ENCODE peak calls at places on chromosomes 13 and 19, in six cellular contexts. One of them, this sample, is unnamed. For H3K9me3, the result is how much of the 10 kb centered on the place peaks cover.

GRCh38 chr19:51473009-51473707 is 5.2 kb upstream of the CEACAM18 start:
- DNase-seq in body of pancreas: peak
- DNase-seq in tibial artery: peak
- DNase-seq in uterus: peak
- DNase-seq in fibroblast of lung: peak
- DNase-seq in right lobe of liver: peak
- DNase-seq in this sample: peak

GRCh38 chr13:105915451-105915850 is 620.0 kb downstream of the EFNB2 start:
- DNase-seq in body of pancreas: no peak
- DNase-seq in tibial artery: no peak
- DNase-seq in uterus: no peak
- DNase-seq in fibroblast of lung: no peak
- DNase-seq in right lobe of liver: no peak
- DNase-seq in this sample: no peak

GRCh38 chr19:10863107-10863700 is 8.1 kb upstream of the CARM1 start:
- DNase-seq in body of pancreas: peak
- DNase-seq in tibial artery: peak
- DNase-seq in uterus: peak
- DNase-seq in fibroblast of lung: no peak
- DNase-seq in right lobe of liver: no peak
- DNase-seq in this sample: no peak

GRCh38 chr13:114070098-114070799 is 62.2 kb downstream of the RASA3 start:
- DNase-seq in body of pancreas: no peak
- DNase-seq in tibial artery: peak
- DNase-seq in uterus: peak
- DNase-seq in fibroblast of lung: no peak
- DNase-seq in right lobe of liver: no peak
- DNase-seq in this sample: no peak

GRCh38 chr13:100544866-100545683 is 43.5 kb downstream of the GGACT start:
- DNase-seq in body of pancreas: peak
- DNase-seq in tibial artery: peak
- DNase-seq in uterus: no peak
- DNase-seq in fibroblast of lung: no peak
- DNase-seq in right lobe of liver: peak
- DNase-seq in this sample: no peak

GRCh38 chr13:46278474-46278873 is 66.7 kb downstream of the LRRC63 start:
- DNase-seq in body of pancreas: no peak
- DNase-seq in tibial artery: no peak
- DNase-seq in uterus: no peak
- DNase-seq in fibroblast of lung: no peak
- DNase-seq in right lobe of liver: no peak
- DNase-seq in this sample: no peak

GRCh38 chr13:81916471-81916870 is 1575.5 kb upstream of the SPRY2 start:
- DNase-seq in body of pancreas: no peak
- DNase-seq in tibial artery: no peak
- DNase-seq in uterus: no peak
- DNase-seq in fibroblast of lung: no peak
- DNase-seq in right lobe of liver: no peak
- DNase-seq in this sample: no peak

GRCh38 chr19:40592170-40592569 is 9.0 kb upstream of the LTBP4 start:
- DNase-seq in body of pancreas: no peak
- DNase-seq in tibial artery: no peak
- DNase-seq in uterus: no peak
- DNase-seq in fibroblast of lung: peak
- DNase-seq in right lobe of liver: no peak
- DNase-seq in this sample: no peak

GRCh38 chr13:63840551-63841421 is 2425.1 kb upstream of the PCDH20 start:
- DNase-seq in body of pancreas: no peak
- DNase-seq in tibial artery: peak
- DNase-seq in uterus: no peak
- DNase-seq in fibroblast of lung: no peak
- DNase-seq in right lobe of liver: no peak
- DNase-seq in this sample: no peak

DNA sequence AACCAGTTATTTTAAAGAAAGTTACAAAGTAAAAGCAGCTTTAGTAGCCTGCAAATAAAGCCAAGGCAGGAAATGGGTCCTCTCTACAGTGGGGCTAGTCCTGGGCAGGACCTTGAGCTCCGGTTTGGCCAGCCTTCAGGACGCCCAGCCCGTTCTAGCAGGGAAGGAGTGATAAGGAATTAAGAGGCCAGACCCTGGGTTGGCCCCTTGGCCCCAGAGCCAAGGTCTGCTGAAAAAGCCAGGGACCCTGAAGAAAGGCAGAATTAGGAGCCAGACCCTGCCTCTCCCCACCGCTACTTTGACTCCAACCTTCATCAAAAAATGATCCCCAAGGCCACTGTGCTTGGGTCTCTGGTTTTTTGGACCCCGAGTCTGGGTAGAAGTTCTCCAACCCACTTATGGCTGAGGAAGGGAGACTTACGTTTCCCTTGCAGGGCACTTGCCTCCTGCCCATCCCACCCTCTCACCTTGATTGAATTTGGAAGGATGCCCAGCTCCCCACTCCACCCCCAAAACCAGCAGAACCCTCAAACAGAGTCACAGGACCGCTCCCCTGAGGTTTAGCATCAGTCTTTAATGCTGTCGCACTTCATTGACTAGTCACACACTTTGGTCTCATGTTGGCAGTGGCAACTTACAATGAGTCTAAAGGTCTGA is 3.9 kb downstream of the DNAJB1 start:
- DNase-seq in body of pancreas: no peak
- DNase-seq in tibial artery: no peak
- DNase-seq in uterus: no peak
- DNase-seq in fibroblast of lung: no peak
- DNase-seq in right lobe of liver: no peak
- DNase-seq in this sample: no peak
- H3K27ac ChIP-seq in body of pancreas: no peak
- H3K27ac ChIP-seq in tibial artery: no peak
- H3K27ac ChIP-seq in uterus: no peak
- H3K27ac ChIP-seq in fibroblast of lung: peak
- H3K27ac ChIP-seq in right lobe of liver: no peak
- H3K27ac ChIP-seq in this sample: no peak

GRCh38 chr13:96984061-96984508 is 10.2 kb downstream of the OXGR1 start:
- DNase-seq in body of pancreas: peak
- DNase-seq in tibial artery: no peak
- DNase-seq in uterus: peak
- DNase-seq in fibroblast of lung: no peak
- DNase-seq in right lobe of liver: peak
- DNase-seq in this sample: no peak
- TF ChIP-seq CTCF in body of pancreas: peak
- TF ChIP-seq CTCF in tibial artery: no peak
- TF ChIP-seq CTCF in uterus: peak
- TF ChIP-seq CTCF in fibroblast of lung: no peak
- TF ChIP-seq CTCF in right lobe of liver: peak
- TF ChIP-seq CTCF in this sample: no peak

DNA sequence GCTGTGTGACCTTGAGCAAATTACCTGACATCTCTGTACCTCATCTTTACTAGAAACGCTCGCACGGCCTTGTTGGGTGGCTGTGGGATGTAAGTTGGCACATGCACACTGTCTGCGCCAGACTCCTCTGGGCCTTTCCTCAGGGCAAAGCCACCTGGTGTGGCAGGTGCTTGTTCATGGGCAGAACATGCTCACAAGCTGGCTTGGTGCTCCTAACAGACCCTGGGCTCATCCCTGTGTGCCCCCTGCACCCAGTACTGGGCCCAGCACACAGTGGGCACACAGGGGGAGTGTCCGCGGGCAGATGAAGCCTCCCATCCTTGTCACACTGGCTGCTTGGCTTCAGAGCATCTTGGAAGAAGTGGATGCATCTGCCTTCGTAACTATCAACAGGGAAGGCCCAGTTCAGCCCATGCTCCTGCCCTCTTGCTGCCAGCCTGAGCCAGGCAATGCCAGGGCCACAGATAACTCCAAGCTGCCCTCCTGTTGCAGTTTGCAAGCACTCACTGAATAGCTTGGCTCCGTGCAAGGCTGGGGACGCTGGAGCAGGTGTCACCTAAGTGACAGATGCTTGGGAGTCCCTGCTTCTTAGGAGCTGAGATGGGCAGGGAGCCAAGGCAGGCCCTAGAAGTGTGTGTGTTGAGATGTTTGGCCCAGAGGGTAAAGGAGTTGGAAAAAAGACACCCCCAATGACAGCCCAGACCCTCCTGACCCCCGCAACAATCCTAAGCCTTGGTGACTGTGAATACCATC is 123.9 kb downstream of the TUBA3C start:
- DNase-seq in body of pancreas: no peak
- DNase-seq in tibial artery: no peak
- DNase-seq in uterus: no peak
- DNase-seq in fibroblast of lung: no peak
- DNase-seq in right lobe of liver: no peak
- DNase-seq in this sample: no peak
- H3K9me3 ChIP-seq in body of pancreas: under half
- H3K9me3 ChIP-seq in tibial artery: under half
- H3K9me3 ChIP-seq in uterus: under half
- H3K9me3 ChIP-seq in fibroblast of lung: under half
- H3K9me3 ChIP-seq in right lobe of liver: under half
- H3K9me3 ChIP-seq in this sample: half or more

GRCh38 chr13:97111705-97112104 is 110.4 kb upstream of the MBNL2 start:
- DNase-seq in body of pancreas: no peak
- DNase-seq in tibial artery: no peak
- DNase-seq in uterus: no peak
- DNase-seq in fibroblast of lung: no peak
- DNase-seq in right lobe of liver: no peak
- DNase-seq in this sample: no peak
- H3K27ac ChIP-seq in body of pancreas: no peak
- H3K27ac ChIP-seq in tibial artery: peak
- H3K27ac ChIP-seq in uterus: no peak
- H3K27ac ChIP-seq in fibroblast of lung: no peak
- H3K27ac ChIP-seq in right lobe of liver: no peak
- H3K27ac ChIP-seq in this sample: no peak

GRCh38 chr13:57865600-57866294 is 234.2 kb downstream of the PCDH17 start:
- DNase-seq in body of pancreas: no peak
- DNase-seq in tibial artery: no peak
- DNase-seq in uterus: no peak
- DNase-seq in fibroblast of lung: no peak
- DNase-seq in right lobe of liver: no peak
- DNase-seq in this sample: no peak

GRCh38 chr13:57857945-57858344 is 226.4 kb downstream of the PCDH17 start:
- DNase-seq in body of pancreas: no peak
- DNase-seq in tibial artery: no peak
- DNase-seq in uterus: no peak
- DNase-seq in fibroblast of lung: no peak
- DNase-seq in right lobe of liver: no peak
- DNase-seq in this sample: no peak

GRCh38 chr13:57858376-57858775 is 226.8 kb downstream of the PCDH17 start:
- DNase-seq in body of pancreas: no peak
- DNase-seq in tibial artery: no peak
- DNase-seq in uterus: no peak
- DNase-seq in fibroblast of lung: no peak
- DNase-seq in right lobe of liver: no peak
- DNase-seq in this sample: no peak

DNA sequence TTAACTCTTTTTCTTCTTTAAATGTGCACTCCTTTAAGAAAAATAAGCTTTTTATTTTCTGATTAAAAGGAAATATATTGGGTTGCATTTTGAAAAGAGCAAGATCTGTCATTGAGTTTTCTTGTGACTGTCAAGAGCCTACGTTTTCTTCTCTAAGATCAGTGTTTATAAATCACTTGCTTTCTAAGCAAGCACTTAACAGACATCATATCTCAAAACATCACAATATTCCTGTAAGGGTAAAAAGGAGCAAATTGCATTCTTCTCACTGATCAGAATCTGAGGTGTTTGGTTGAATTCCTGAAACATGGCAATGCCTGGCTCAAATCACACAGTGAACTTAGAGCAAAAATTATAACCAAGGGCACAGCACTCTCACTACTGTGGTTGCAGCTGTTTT is 231.3 kb downstream of the PCDH17 start:
- DNase-seq in body of pancreas: no peak
- DNase-seq in tibial artery: no peak
- DNase-seq in uterus: no peak
- DNase-seq in fibroblast of lung: no peak
- DNase-seq in right lobe of liver: no peak
- DNase-seq in this sample: no peak
- TF ChIP-seq CTCF in body of pancreas: no peak
- TF ChIP-seq CTCF in tibial artery: no peak
- TF ChIP-seq CTCF in uterus: no peak
- TF ChIP-seq CTCF in fibroblast of lung: no peak
- TF ChIP-seq CTCF in right lobe of liver: no peak
- TF ChIP-seq CTCF in this sample: no peak

GRCh38 chr19:52946322-52947310 is 16.1 kb downstream of the ZNF816 start:
- DNase-seq in body of pancreas: peak
- DNase-seq in tibial artery: no peak
- DNase-seq in uterus: peak
- DNase-seq in fibroblast of lung: no peak
- DNase-seq in right lobe of liver: no peak
- DNase-seq in this sample: no peak
- H3K9me3 ChIP-seq in body of pancreas: half or more
- H3K9me3 ChIP-seq in tibial artery: half or more
- H3K9me3 ChIP-seq in uterus: under half
- H3K9me3 ChIP-seq in fibroblast of lung: under half
- H3K9me3 ChIP-seq in right lobe of liver: under half
- H3K9me3 ChIP-seq in this sample: half or more

GRCh38 chr19:37980419-37980975 is 73.5 kb downstream of the SIPA1L3 start:
- DNase-seq in body of pancreas: no peak
- DNase-seq in tibial artery: peak
- DNase-seq in uterus: no peak
- DNase-seq in fibroblast of lung: peak
- DNase-seq in right lobe of liver: no peak
- DNase-seq in this sample: no peak
- H3K27ac ChIP-seq in body of pancreas: no peak
- H3K27ac ChIP-seq in tibial artery: no peak
- H3K27ac ChIP-seq in uterus: no peak
- H3K27ac ChIP-seq in fibroblast of lung: peak
- H3K27ac ChIP-seq in right lobe of liver: no peak
- H3K27ac ChIP-seq in this sample: peak

DNA sequence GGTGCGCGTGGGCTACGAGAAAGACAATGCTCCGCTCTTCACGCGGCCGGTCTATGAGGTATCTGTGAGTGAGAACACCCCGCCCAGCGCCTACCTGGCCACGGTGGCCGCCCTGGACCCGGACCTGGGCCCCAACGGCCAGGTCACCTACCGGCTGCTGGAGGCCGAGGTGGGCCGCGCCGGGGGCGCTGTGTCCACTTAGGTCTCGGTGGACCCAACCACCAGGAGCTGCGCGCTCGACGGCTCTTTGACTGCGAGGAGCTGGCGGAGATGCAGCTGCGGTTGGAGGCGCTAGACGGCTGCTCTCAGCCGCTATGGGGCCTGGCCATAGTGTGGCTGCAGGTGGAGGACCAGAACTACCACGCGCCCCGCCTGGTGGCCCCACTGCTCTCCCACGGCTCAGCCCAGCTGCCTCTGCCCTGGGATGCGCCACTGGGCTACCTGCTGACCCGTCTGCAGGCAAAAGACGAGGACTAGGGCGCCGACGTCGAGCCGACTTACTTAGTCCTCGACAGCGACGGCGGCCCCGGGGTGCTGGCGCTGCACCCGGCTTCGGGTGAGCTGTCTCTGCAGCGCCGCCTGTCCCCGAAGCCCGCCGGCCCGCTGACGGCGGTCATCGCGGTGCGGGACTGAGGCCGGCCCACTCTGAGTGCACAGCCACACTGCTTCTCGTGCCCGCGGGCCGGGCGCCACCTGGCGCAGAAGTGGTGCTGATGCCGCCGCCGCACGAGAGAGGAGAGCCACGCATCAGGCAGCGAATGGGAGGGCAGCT is 173.0 kb downstream of the OLFM4 start:
- DNase-seq in body of pancreas: peak
- DNase-seq in tibial artery: no peak
- DNase-seq in uterus: no peak
- DNase-seq in fibroblast of lung: no peak
- DNase-seq in right lobe of liver: peak
- DNase-seq in this sample: no peak
- TF ChIP-seq CTCF in body of pancreas: peak
- TF ChIP-seq CTCF in tibial artery: no peak
- TF ChIP-seq CTCF in uterus: no peak
- TF ChIP-seq CTCF in fibroblast of lung: no peak
- TF ChIP-seq CTCF in right lobe of liver: peak
- TF ChIP-seq CTCF in this sample: no peak